ENCODE peak calls at places on chromosomes 13 and 19, in nine cellular contexts. X is Calu3, G is H9, O is psoas muscle, I is HFFc6, A is right lobe of liver, W is gastrocnemius medialis, N is breast epithelium, V is tibial artery. M is an unnamed sample.

GRCh38 chr19:44741841-44742352 is 6.6 kb upstream of the BCL3 start:
- DNase-seq in X (peak; percentile 99), G (peak; percentile 59), O (peak; percentile 99), I (peak; percentile 99), A (peak; percentile 99), W (peak; percentile 98), N (peak; percentile 97), V (peak; percentile 100), M (peak; percentile 46)

GRCh38 chr13:19737844-19738557 is 44.7 kb downstream of the PSPC1 start:
- DNase-seq in X (no peak), G (no peak), O (no peak), I (no peak), A (no peak), W (no peak), N (no peak), V (no peak), M (no peak)

GRCh38 chr13:45474584-45475454 is 10.1 kb downstream of the COG3 start:
- DNase-seq in X (no peak), G (no peak), O (no peak), I (no peak), A (no peak), W (no peak), N (no peak), V (no peak), M (no peak)

GRCh38 chr13:112651750-112652511 is 37.9 kb upstream of the ATP11A start:
- DNase-seq in X (no peak), G (no peak), O (no peak), I (no peak), A (peak; percentile 32), W (no peak), N (peak; percentile 31), V (no peak), M (no peak)

GRCh38 chr13:40596484-40596883 is 70.0 kb downstream of the FOXO1 start:
- DNase-seq in X (no peak), G (no peak), O (no peak), I (no peak), A (no peak), W (peak; percentile 48), N (no peak), V (no peak), M (no peak)

GRCh38 chr13:34430294-34430693 is 511.8 kb upstream of the NBEA start:
- DNase-seq in X (no peak), G (no peak), O (no peak), I (no peak), A (no peak), W (no peak), N (no peak), V (no peak), M (no peak)

GRCh38 chr19:39223703-39224279 is 19.7 kb upstream of the SYCN start:
- DNase-seq in X (peak; percentile 38), G (peak; percentile 56), O (no peak), I (peak; percentile 40), A (no peak), W (no peak), N (no peak), V (no peak), M (peak; percentile 48)

GRCh38 chr19:584240-585001 is 5.3 kb upstream of the HCN2 start:
- DNase-seq in X (peak; percentile 63), G (peak; percentile 83), O (peak; percentile 82), I (no peak), A (no peak), W (no peak), N (no peak), V (no peak), M (peak; percentile 69)

GRCh38 chr19:54168174-54168917 is 4.6 kb downstream of the TMC4 start:
- DNase-seq in X (peak; percentile 98), G (peak; percentile 95), O (peak; percentile 96), I (peak; percentile 76), A (peak; percentile 91), W (peak; percentile 65), N (peak; percentile 93), V (peak; percentile 93), M (peak; percentile 96)
- TF ChIP-seq CTCF in X (peak; percentile 93), G (peak; percentile 86), O (peak; percentile 86), I (peak; percentile 85), A (peak; percentile 75), W (peak; percentile 85), N (peak; percentile 71), V (peak; percentile 83), M (peak; percentile 83)

GRCh38 chr19:50629194-50629593 is 10.5 kb downstream of the SYT3 start:
- DNase-seq in X (no peak), G (no peak), O (no peak), I (no peak), A (no peak), W (no peak), N (no peak), V (no peak), M (no peak)

GRCh38 chr19:50629801-50630200 is 9.9 kb downstream of the SYT3 start:
- DNase-seq in X (no peak), G (no peak), O (no peak), I (no peak), A (no peak), W (no peak), N (no peak), V (no peak), M (no peak)

GRCh38 chr19:50633973-50634372 is 5.7 kb downstream of the SYT3 start:
- DNase-seq in X (no peak), G (no peak), O (no peak), I (no peak), A (no peak), W (no peak), N (no peak), V (no peak), M (no peak)

GRCh38 chr19:50633359-50633758 is 6.3 kb downstream of the SYT3 start:
- DNase-seq in X (no peak), G (no peak), O (no peak), I (no peak), A (no peak), W (no peak), N (no peak), V (no peak), M (no peak)

DNA sequence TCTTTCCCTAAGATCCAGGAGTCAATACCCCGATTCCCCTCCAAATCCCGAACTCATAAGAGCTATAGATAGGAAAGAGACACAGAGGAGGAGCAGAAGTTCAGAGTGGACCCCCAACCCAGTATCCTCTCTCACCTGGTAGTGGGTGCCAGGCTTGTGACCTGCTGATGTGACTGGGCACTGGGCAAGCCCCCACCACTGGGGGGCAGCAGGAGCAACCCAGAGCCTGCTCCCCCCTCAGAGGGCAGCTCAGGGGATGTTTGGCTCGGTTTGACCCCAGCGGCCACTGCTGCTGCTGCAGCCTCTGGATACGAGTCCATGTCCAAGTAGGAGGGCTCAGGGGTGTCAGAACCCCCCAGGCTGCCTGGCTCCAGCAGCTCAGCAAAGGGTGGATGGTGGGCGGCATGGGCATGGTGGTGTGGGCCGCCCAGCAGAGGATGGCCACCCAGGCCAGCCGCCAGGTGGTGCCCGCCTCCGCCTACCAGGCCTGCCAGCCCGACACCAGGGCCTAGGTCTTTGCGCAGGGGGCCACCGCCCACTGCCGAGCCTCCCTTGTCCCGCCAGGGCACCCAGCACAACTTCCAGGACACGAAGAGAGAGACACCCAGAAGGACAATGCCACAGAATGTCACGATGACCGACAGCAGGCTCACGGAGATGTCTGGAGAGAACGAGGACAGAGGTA is 7.4 kb downstream of the SYT3 start:
- DNase-seq in X (no peak), G (no peak), O (no peak), I (no peak), A (no peak), W (no peak), N (no peak), V (no peak), M (no peak)
- TF ChIP-seq CTCF in X (no peak), G (peak; percentile 48), O (no peak), I (no peak), A (no peak), W (no peak), N (no peak), V (no peak), M (no peak)

DNA sequence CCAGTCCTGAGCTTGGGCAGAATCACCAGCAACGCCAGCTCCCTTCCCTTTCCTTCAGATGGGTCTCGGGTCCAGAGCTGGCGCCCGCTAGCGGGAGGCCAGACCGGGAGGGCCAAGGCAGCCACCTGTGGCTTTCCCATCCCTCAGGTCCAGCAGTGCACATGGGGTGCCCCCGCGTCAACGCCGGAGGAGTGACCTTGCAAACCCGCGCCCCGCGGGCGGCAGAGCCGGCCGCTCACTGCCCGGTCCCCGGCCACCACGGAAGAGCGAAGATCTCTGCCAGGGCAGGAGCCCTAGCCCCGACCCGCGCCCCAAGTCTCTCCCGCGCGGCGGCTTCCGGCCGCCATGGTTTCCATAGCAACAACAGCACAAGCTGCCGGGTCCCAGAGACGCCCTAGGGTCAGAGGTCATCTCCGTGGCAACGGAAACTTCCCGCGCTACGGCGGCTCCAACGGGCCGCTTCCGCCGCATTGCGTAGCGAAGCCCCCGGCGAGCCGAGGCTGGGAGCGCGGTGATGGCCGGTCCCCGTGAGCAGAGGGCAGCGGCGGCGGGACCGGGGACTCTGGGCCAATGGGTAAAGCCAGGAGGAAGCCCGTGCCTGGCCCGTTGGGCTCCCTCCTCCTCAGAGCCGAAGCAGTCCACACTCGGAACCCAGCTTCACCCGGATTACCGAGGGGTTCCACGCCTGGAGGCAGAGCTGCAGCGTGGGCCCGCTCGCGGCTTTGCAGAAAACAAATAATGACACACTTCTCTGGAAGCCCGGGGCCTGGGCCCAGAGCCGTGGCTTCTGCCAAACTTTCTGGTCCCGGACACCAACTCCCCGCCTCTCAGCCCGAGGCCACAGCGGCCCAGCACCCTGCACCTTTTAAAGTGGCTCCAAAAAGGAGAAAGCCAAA is 7.4 kb downstream of the FGF14 start:
- DNase-seq in X (peak; percentile 67), G (peak; percentile 96), O (peak; percentile 97), I (no peak), A (peak; percentile 97), W (peak; percentile 81), N (peak; percentile 93), V (peak; percentile 95), M (peak; percentile 97)
- TF ChIP-seq CTCF in X (no peak), G (peak; percentile 49), O (no peak), I (no peak), A (peak; percentile 24), W (no peak), N (no peak), V (no peak), M (no peak)

GRCh38 chr19:12365372-12366162 is at the start of gene ZNF442:
- DNase-seq in X (peak; percentile 86), G (peak; percentile 99), O (peak; percentile 98), I (peak; percentile 95), A (peak; percentile 99), W (peak; percentile 95), N (peak; percentile 96), V (peak; percentile 99), M (peak; percentile 96)
- TF ChIP-seq CTCF in X (no peak), G (peak; percentile 70), O (peak; percentile 64), I (peak; percentile 72), A (peak; percentile 66), W (peak; percentile 70), N (peak; percentile 84), V (peak; percentile 63), M (no peak)